ENCODE peak calls at places on chromosomes 6 and 20, in four cellular contexts. S is progenitor cell of endocrine pancreas; Y is AG10803; M is stimulated activated effector memory CD8-positive, alpha-beta T cell treated with anti-CD3 and anti-CD28 coated beads, Interleukin-12 subunit alpha, Interleukin-12 subunit beta, amount 100 ng/mL, for 72 hours. X is an unnamed sample.

GRCh38 chr6:46170357-46171289 is at the start of gene ENPP5:
- DNase-seq in S (peak; percentile 93), Y (no peak), M (peak; percentile 87), X (peak; percentile 58)

GRCh38 chr6:118896339-118897136 is 2.6 kb downstream of the ASF1A start:
- DNase-seq in S (no peak), Y (peak; percentile 49), M (no peak), X (no peak)

GRCh38 chr20:41776450-41776849 is 158.3 kb upstream of the CHD6 start:
- DNase-seq in S (no peak), Y (no peak), M (no peak), X (no peak)

GRCh38 chr6:5135783-5136376 is 50.7 kb downstream of the PPP1R3G start:
- DNase-seq in S (no peak), Y (no peak), M (peak; percentile 65), X (peak; percentile 28)

GRCh38 chr6:13488015-13488895 is 855 bp upstream of the GFOD1 start:
- DNase-seq in S (no peak), Y (peak; percentile 56), M (no peak), X (peak; percentile 11)

GRCh38 chr6:7086488-7086887 is 21.3 kb upstream of the RREB1 start:
- DNase-seq in S (no peak), Y (peak; percentile 48), M (no peak), X (no peak)

GRCh38 chr20:38098952-38099351 is 65.4 kb downstream of the RPRD1B start:
- DNase-seq in S (no peak), Y (no peak), M (peak; percentile 15), X (no peak)

GRCh38 chr6:106473807-106474206 is 113.3 kb downstream of the CRYBG1 start:
- DNase-seq in S (no peak), Y (peak; percentile 61), M (no peak), X (no peak)

GRCh38 chr20:17896771-17897369 is 71.7 kb downstream of the SNX5 start:
- DNase-seq in S (no peak), Y (no peak), M (no peak), X (no peak)

GRCh38 chr20:45157977-45158376 is 16.7 kb upstream of the PI3 start:
- DNase-seq in S (no peak), Y (peak; percentile 77), M (no peak), X (no peak)

GRCh38 chr6:52285174-52286068 is 879 bp upstream of the MCM3 start:
- DNase-seq in S (no peak), Y (peak; percentile 44), M (no peak), X (no peak)

GRCh38 chr6:20632696-20633095 is 98.4 kb downstream of the CDKAL1 start:
- DNase-seq in S (no peak), Y (no peak), M (no peak), X (no peak)

GRCh38 chr6:43773050-43773956 is 3.3 kb downstream of the VEGFA start:
- DNase-seq in S (peak; percentile 29), Y (peak; percentile 64), M (peak; percentile 78), X (no peak)

GRCh38 chr6:26329763-26330511 is 35.1 kb upstream of the BTN3A2 start:
- DNase-seq in S (no peak), Y (peak; percentile 39), M (peak; percentile 83), X (peak; percentile 44)

GRCh38 chr6:41443616-41444525 is 102.3 kb upstream of the FOXP4 start:
- DNase-seq in S (no peak), Y (no peak), M (no peak), X (no peak)

GRCh38 chr20:58810116-58810878 is 40.4 kb downstream of the GNAS-AS1 start:
- DNase-seq in S (no peak), Y (no peak), M (peak; percentile 58), X (no peak)

GRCh38 chr20:61539706-61540360 is 287.8 kb downstream of the CDH4 start:
- DNase-seq in S (no peak), Y (no peak), M (no peak), X (no peak)

GRCh38 chr6:3266170-3266569 is 7.4 kb downstream of the PSMG4 start:
- DNase-seq in S (no peak), Y (no peak), M (no peak), X (no peak)

GRCh38 chr6:142819603-142820335 is 125.2 kb downstream of the HIVEP2 start:
- DNase-seq in S (no peak), Y (no peak), M (peak; percentile 66), X (no peak)

GRCh38 chr6:69980624-69981023 is 114.3 kb downstream of the COL19A1 start:
- DNase-seq in S (no peak), Y (no peak), M (no peak), X (no peak)